ENCODE peak calls at places on chromosomes 7 and 10, in nine cellular contexts. F is skeletal muscle cell; Y is brain microvascular endothelial cell; Q is CD4-positive, CD25-positive, alpha-beta regulatory T cell; P is mucosa of gallbladder; V is NCI-H345; U is activated T-cell treated with anti-CD3 and anti-CD28 coated beads, Interleukin-2, amount 50 U/mL, for 1 hour; D is HCT116; I is retina. G is an unnamed sample.

GRCh38 chr7:117068511-117069155 is 115.3 kb downstream of the ST7 start:
- DNase-seq in U (no peak), P (no peak), D (no peak), F (no peak), Y (no peak), I (no peak), V (peak), Q (peak), G (no peak)

GRCh38 chr7:41507686-41508268 is 195.1 kb downstream of the INHBA start:
- DNase-seq in I (no peak), Q (no peak), F (no peak), U (no peak), P (no peak), Y (no peak), V (no peak), D (no peak), G (no peak)

GRCh38 chr10:133236411-133237240 is 1.0 kb upstream of the VENTX start:
- DNase-seq in I (no peak), U (peak), P (no peak), V (no peak), Y (no peak), Q (no peak), D (no peak), F (no peak), G (no peak)

GRCh38 chr7:150879345-150879744 is 27.0 kb downstream of the AOC1 start:
- DNase-seq in U (no peak), Q (no peak), Y (peak), V (no peak), D (no peak), F (no peak), P (no peak), I (no peak), G (no peak)

GRCh38 chr7:127751723-127752448 is 99.9 kb downstream of the SND1 start:
- DNase-seq in Y (peak), I (peak), D (no peak), P (no peak), V (peak), Q (no peak), U (no peak), F (peak), G (no peak)

GRCh38 chr7:79520543-79520942 is 67.1 kb upstream of the MAGI2 start:
- DNase-seq in I (no peak), V (no peak), U (no peak), F (no peak), Y (no peak), D (no peak), P (no peak), Q (no peak), G (no peak)

GRCh38 chr10:59585046-59585700 is 124.5 kb downstream of the SLC16A9 start:
- DNase-seq in I (no peak), U (no peak), D (no peak), P (no peak), Q (no peak), Y (no peak), V (peak), F (no peak), G (no peak)

GRCh38 chr10:31864834-31865518 is 63.7 kb downstream of the ARHGAP12 start:
- DNase-seq in D (no peak), Y (peak), V (no peak), U (no peak), F (no peak), Q (no peak), P (no peak), I (no peak), G (no peak)

GRCh38 chr10:50432610-50433009 is 181.3 kb upstream of the ASAH2 start:
- DNase-seq in V (no peak), Y (no peak), D (no peak), P (no peak), F (no peak), Q (no peak), I (no peak), U (no peak), G (no peak)

GRCh38 chr10:101301111-101301731 is 52.7 kb upstream of the BTRC start:
- DNase-seq in V (peak), D (peak), U (no peak), Y (peak), P (peak), Q (no peak), I (no peak), F (no peak), G (peak)